ENCODE peak calls at places on chromosomes 11 and 22, in four cellular contexts. C, P, U and Q are unnamed samples.

GRCh38 chr11:75268626-75269366 is 28.2 kb downstream of the TPBGL start:
- DNase-seq in P (no peak), C (peak; percentile 43), U (no peak), Q (no peak)

GRCh38 chr11:61751384-61751783 is 1.1 kb upstream of the MYRF start:
- DNase-seq in C (no peak), P (no peak), U (no peak), Q (no peak)

GRCh38 chr11:70854201-70854600 is 398.2 kb downstream of the SHANK2 start:
- DNase-seq in P (no peak), U (no peak), C (no peak), Q (no peak)

GRCh38 chr11:119421941-119422504 is 949 bp downstream of the THY1 start:
- DNase-seq in P (no peak), U (no peak), C (no peak), Q (no peak)

GRCh38 chr11:34252651-34253050 is 105.2 kb downstream of the ABTB2 start:
- DNase-seq in U (peak; percentile 44), P (no peak), C (no peak), Q (no peak)

GRCh38 chr22:46122511-46122971 is 27.8 kb upstream of the PPARA start:
- DNase-seq in U (peak; percentile 79), P (peak; percentile 33), C (peak; percentile 92), Q (peak; percentile 47)

GRCh38 chr22:38452373-38453064 is 2.5 kb downstream of the KCNJ4 start:
- DNase-seq in C (peak; percentile 92), U (no peak), P (no peak), Q (no peak)

GRCh38 chr11:43735931-43736330 is 55.4 kb downstream of the HSD17B12 start:
- DNase-seq in P (no peak), U (no peak), C (no peak), Q (no peak)

GRCh38 chr11:104435498-104435897 is 271.6 kb upstream of the PDGFD start:
- DNase-seq in C (no peak), U (no peak), P (no peak), Q (no peak)

GRCh38 chr22:17087176-17088131 is 2.7 kb downstream of the IL17RA start:
- DNase-seq in P (no peak), C (no peak), U (no peak), Q (peak; percentile 36)

GRCh38 chr11:44988981-44989635 is 38.4 kb upstream of the TP53I11 start:
- DNase-seq in U (peak; percentile 8), C (no peak), P (no peak), Q (no peak)

DNA sequence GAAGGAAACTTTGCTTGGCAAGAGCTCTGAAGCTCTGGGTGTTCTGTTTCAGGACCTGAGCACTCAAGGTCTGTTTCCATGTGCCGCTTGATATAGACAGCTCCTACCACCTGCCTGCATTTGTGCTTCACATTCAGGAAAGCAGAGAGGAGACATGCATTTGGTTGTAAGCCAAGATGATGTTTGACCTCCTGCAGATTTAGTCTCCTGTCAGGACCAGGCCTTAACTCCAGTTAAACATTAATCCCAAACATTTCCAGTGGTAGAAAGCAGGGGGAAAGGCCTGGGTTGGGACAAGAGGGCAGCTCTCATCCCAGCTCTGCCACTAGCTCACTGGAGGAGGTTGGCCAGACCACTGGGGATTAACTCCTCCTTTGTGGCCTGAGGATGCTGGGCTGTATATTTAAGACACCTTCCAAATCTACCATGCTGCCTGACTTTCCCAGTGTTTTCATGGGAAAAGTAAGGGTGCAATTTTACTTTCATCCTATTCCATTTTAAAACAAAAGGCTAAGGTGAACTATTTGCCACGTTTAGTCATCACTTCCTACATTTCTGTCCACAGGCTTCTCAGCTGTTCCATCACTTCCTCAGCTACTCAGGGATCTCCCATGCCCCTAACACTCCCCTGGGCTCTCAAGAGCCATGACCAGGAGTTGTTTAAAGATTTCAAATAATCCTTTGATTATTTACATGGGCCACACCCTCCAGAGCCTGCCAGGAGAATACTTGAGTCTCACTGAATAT is 80.9 kb downstream of the INSC start:
- DNase-seq in U (no peak), C (no peak), P (no peak), Q (no peak)
- H3K4me1 ChIP-seq in U (peaks cover 51% of the 10 kb centered on the region), C (no peaks in the 10 kb centered on the region), P (no peaks in the 10 kb centered on the region), Q (no peaks in the 10 kb centered on the region)

GRCh38 chr11:91778758-91779157 is 445.9 kb upstream of the FAT3 start:
- DNase-seq in U (no peak), C (no peak), P (no peak), Q (no peak)

GRCh38 chr11:91773090-91773489 is 451.5 kb upstream of the FAT3 start:
- DNase-seq in U (no peak), P (no peak), C (no peak), Q (no peak)

DNA sequence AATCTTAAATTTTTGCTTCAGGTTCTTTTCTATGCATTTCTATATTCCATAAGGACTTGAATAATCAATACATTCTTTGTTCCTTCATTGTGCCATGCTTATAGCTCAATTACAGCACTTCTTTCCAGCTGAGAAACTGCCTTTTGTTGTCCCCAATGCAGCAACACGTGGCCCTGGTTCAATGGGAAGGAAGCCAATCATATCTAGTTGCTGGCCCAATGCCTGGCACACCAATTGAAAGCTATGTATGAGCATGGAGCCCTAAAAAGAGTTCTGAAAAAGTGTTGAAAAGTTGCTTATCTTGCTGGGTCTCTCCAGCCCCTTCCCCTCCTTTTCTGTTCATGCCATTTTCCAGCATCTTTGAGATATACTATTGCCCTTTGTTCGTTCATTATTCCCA is 448.0 kb upstream of the FAT3 start:
- DNase-seq in P (no peak), C (peak; percentile 58), U (peak; percentile 37), Q (no peak)
- H3K9me3 ChIP-seq in P (no peaks in the 10 kb centered on the region), C (no peaks in the 10 kb centered on the region), U (no peaks in the 10 kb centered on the region), Q (no peaks in the 10 kb centered on the region)

GRCh38 chr11:111260761-111261160 is 15.2 kb downstream of the POU2AF2 start:
- DNase-seq in C (no peak), U (no peak), P (no peak), Q (no peak)
- H3K4me3 ChIP-seq in C (no peak overlapping the region), U (no peak overlapping the region), P (no peak overlapping the region), Q (no peak overlapping the region)

GRCh38 chr11:67998150-67999045 is 5.5 kb downstream of the UNC93B1 start:
- DNase-seq in U (no peak), P (no peak), C (no peak), Q (no peak)
- H3K4me1 ChIP-seq in U (peaks cover 16% of the 10 kb centered on the region), P (no peaks in the 10 kb centered on the region), C (no peaks in the 10 kb centered on the region), Q (peaks cover 8% of the 10 kb centered on the region)